ENCODE peak calls at places on chromosomes 1 and 21, in four cellular contexts. M is NCI-H1105, Z is heart right ventricle, N is adrenal gland. L is an unnamed sample.

GRCh38 chr21:28899744-28900143 is 92.9 kb downstream of the LTN1 start:
- DNase-seq in Z (no peak), M (no peak), N (no peak), L (no peak)

GRCh38 chr21:33051925-33052324 is 18.0 kb upstream of the OLIG1 start:
- DNase-seq in N (no peak), Z (no peak), M (no peak), L (peak)

GRCh38 chr1:228379165-228379460 is 27.5 kb downstream of the TRIM11 start:
- DNase-seq in N (peak), M (no peak), Z (peak), L (peak)

GRCh38 chr1:85093644-85094043 is 45.3 kb upstream of the MCOLN3 start:
- DNase-seq in N (no peak), M (no peak), Z (no peak), L (no peak)

GRCh38 chr21:28253378-28253777 is 739.3 kb downstream of the LTN1 start:
- DNase-seq in M (no peak), Z (no peak), N (no peak), L (no peak)

GRCh38 chr21:32886339-32886738 is 114.8 kb upstream of the PAXBP1 start:
- DNase-seq in M (no peak), Z (no peak), N (no peak), L (no peak)

GRCh38 chr21:37555672-37556261 is 189.2 kb downstream of the DYRK1A start:
- DNase-seq in M (no peak), Z (no peak), N (no peak), L (peak)

GRCh38 chr1:168360622-168361021 is 79.9 kb downstream of the TBX19 start:
- DNase-seq in Z (no peak), M (no peak), N (no peak), L (no peak)

GRCh38 chr21:38853421-38853919 is 47.7 kb downstream of the ETS2 start:
- DNase-seq in Z (peak), M (no peak), N (no peak), L (peak)

GRCh38 chr1:11768821-11769220 is 6.8 kb downstream of the C1orf167 start:
- DNase-seq in N (no peak), Z (no peak), M (no peak), L (no peak)

GRCh38 chr21:33318087-33318486 is 6.7 kb upstream of the IFNAR1 start:
- DNase-seq in N (no peak), M (no peak), Z (no peak), L (no peak)

GRCh38 chr1:228336308-228337030 is 70.2 kb downstream of the TRIM11 start:
- DNase-seq in Z (peak), M (no peak), N (peak), L (peak)

GRCh38 chr1:230453377-230453776 is 27.2 kb upstream of the PGBD5 start:
- DNase-seq in N (no peak), M (no peak), Z (no peak), L (no peak)

GRCh38 chr1:44678626-44679025 is 4.1 kb downstream of the ARMH1 start:
- DNase-seq in M (no peak), N (peak), Z (no peak), L (no peak)

GRCh38 chr1:175714350-175714749 is 29.0 kb downstream of the TNR start:
- DNase-seq in N (no peak), M (no peak), Z (no peak), L (no peak)

GRCh38 chr1:156925154-156926010 is 5.0 kb downstream of the LRRC71 start:
- DNase-seq in N (no peak), Z (no peak), M (no peak), L (no peak)